ENCODE peak calls at places on chromosome 18, in four cellular contexts. U is A549, M is K562, W is HepG2. Y is an unnamed sample.

GRCh38 chr18:681985-682384 is 24.5 kb downstream of the TYMS start:
- DNase-seq in U (no peak), M (no peak), W (no peak), Y (no peak)

GRCh38 chr18:12468458-12468857 is 60.7 kb downstream of the PRELID3A start:
- DNase-seq in U (no peak), M (no peak), W (no peak), Y (no peak)

GRCh38 chr18:12248926-12249720 is 5.0 kb upstream of the CIDEA start:
- DNase-seq in U (no peak), M (no peak), W (no peak), Y (no peak)

GRCh38 chr18:45166341-45167108 is 448.8 kb upstream of the SLC14A2 start:
- DNase-seq in U (peak; percentile 5), M (no peak), W (no peak), Y (no peak)

GRCh38 chr18:42412281-42412680 is 457.2 kb downstream of the PIK3C3 start:
- DNase-seq in U (no peak), M (no peak), W (no peak), Y (no peak)

GRCh38 chr18:12327510-12328178 is 19.6 kb downstream of the TUBB6 start:
- DNase-seq in U (peak; percentile 77), M (peak; percentile 69), W (peak; percentile 69), Y (peak; percentile 94)

GRCh38 chr18:11984091-11984490 is 2.8 kb downstream of the IMPA2 start:
- DNase-seq in U (no peak), M (no peak), W (no peak), Y (no peak)

GRCh38 chr18:49447810-49448745 is 12.4 kb downstream of the DYM start:
- DNase-seq in U (peak; percentile 12), M (peak; percentile 11), W (peak; percentile 76), Y (peak; percentile 51)

GRCh38 chr18:332007-332406 is 64.2 kb upstream of the THOC1 start:
- DNase-seq in U (no peak), M (no peak), W (no peak), Y (no peak)

GRCh38 chr18:46754188-46754587 is 2.7 kb downstream of the ST8SIA5 start:
- DNase-seq in U (no peak), M (no peak), W (no peak), Y (no peak)

GRCh38 chr18:7683753-7684152 is 116.6 kb downstream of the PTPRM start:
- DNase-seq in U (no peak), M (no peak), W (no peak), Y (peak; percentile 54)

GRCh38 chr18:10453261-10453884 is 1.1 kb upstream of the APCDD1 start:
- DNase-seq in U (no peak), M (no peak), W (no peak), Y (no peak)

GRCh38 chr18:48680871-48681270 is 142.0 kb downstream of the CTIF start:
- DNase-seq in U (no peak), M (no peak), W (no peak), Y (no peak)

GRCh38 chr18:45243347-45244095 is 371.8 kb upstream of the SLC14A2 start:
- DNase-seq in U (no peak), M (no peak), W (no peak), Y (no peak)

GRCh38 chr18:13011719-13012118 is 20.6 kb downstream of the CEP192 start:
- DNase-seq in U (no peak), M (no peak), W (no peak), Y (no peak)

GRCh38 chr18:12307251-12307736 is 747 bp upstream of the TUBB6 start:
- DNase-seq in U (no peak), M (no peak), W (no peak), Y (peak; percentile 55)

GRCh38 chr18:73688851-73689659 is 458.6 kb downstream of the FBXO15 start:
- DNase-seq in U (no peak), M (no peak), W (no peak), Y (no peak)

GRCh38 chr18:47254341-47254939 is 3.0 kb upstream of the SKOR2 start:
- DNase-seq in U (no peak), M (peak; percentile 16), W (peak; percentile 18), Y (peak; percentile 94)

GRCh38 chr18:5628512-5629255 is 84.9 kb upstream of the EPB41L3 start:
- DNase-seq in U (no peak), M (no peak), W (no peak), Y (peak; percentile 64)

GRCh38 chr18:72460210-72460680 is 83.9 kb downstream of the CBLN2 start:
- DNase-seq in U (no peak), M (no peak), W (no peak), Y (no peak)

GRCh38 chr18:13261658-13262357 is 43.2 kb downstream of the LDLRAD4 start:
- DNase-seq in U (no peak), M (no peak), W (no peak), Y (no peak)

GRCh38 chr18:68275616-68276015 is 439.3 kb downstream of the TMX3 start:
- DNase-seq in U (no peak), M (no peak), W (no peak), Y (no peak)

GRCh38 chr18:8982416-8983183 is 119.9 kb upstream of the NDUFV2 start:
- DNase-seq in U (peak; percentile 44), M (peak; percentile 40), W (peak; percentile 60), Y (peak; percentile 39)

GRCh38 chr18:13453714-13454113 is 235.2 kb downstream of the LDLRAD4 start:
- DNase-seq in U (no peak), M (no peak), W (no peak), Y (no peak)

GRCh38 chr18:61093967-61094366 is 239.3 kb upstream of the CDH20 start:
- DNase-seq in U (no peak), M (no peak), W (no peak), Y (no peak)

GRCh38 chr18:69963196-69963595 is 15.5 kb upstream of the CD226 start:
- DNase-seq in U (no peak), M (no peak), W (no peak), Y (no peak)

GRCh38 chr18:12492907-12493306 is 85.2 kb downstream of the PRELID3A start:
- DNase-seq in U (no peak), M (no peak), W (no peak), Y (no peak)

GRCh38 chr18:56615738-56616520 is 22.5 kb downstream of the TXNL1 start:
- DNase-seq in U (no peak), M (no peak), W (no peak), Y (no peak)

GRCh38 chr18:13303761-13304364 is 85.3 kb downstream of the LDLRAD4 start:
- DNase-seq in U (no peak), M (no peak), W (no peak), Y (no peak)

GRCh38 chr18:22579271-22579670 is 161.6 kb upstream of the CTAGE1 start:
- DNase-seq in U (no peak), M (no peak), W (no peak), Y (no peak)
- TF ChIP-seq HMGXB4 in U (no peak), M (no peak), W (no peak), Y (no peak)

GRCh38 chr18:36441426-36441870 is 143.9 kb downstream of the FHOD3 start:
- DNase-seq in U (no peak), M (no peak), W (no peak), Y (no peak)
- TF ChIP-seq ESRRA in U (no peak), M (no peak), W (no peak), Y (no peak)

DNA sequence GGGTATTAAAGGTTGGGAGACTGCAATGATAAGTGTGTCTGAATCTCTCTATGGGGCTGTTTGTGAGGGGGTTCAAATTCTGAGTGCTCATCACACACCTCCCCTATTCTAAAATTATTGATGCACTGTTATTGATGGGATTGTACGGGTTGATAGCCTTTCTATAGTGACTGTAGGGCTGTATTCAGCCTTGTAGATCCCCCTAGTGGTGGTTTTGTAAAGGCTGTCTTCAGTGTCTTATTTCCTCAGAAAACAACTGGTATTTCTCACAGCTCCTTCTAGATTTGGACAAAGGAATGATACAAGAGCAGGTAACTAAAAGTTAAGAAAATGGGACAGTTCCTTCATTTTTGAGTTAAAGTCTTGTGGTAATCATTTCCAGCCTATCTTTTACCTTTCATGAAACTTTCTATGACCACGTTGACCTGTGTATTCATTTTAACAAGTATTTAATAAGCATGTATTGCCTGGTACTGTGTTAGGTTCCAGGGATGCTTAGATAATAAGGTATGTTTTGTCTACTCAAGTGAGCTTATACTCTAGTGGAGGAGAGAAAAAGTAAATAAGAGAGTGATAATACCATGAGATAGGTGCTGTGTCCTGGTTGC is 21.2 kb downstream of the SMAD4 start:
- DNase-seq in U (peak; percentile 4), M (peak; percentile 20), W (peak; percentile 33), Y (no peak)
- TF ChIP-seq HMGXB4 in U (no peak), M (no peak), W (no peak), Y (no peak)

GRCh38 chr18:32092422-32093105 is 890 bp downstream of the RNF138 start:
- DNase-seq in U (peak; percentile 79), M (peak; percentile 98), W (peak; percentile 89), Y (peak; percentile 99)
- TF ChIP-seq ESRRA in U (no peak), M (no peak), W (no peak), Y (no peak)

GRCh38 chr18:31825772-31826171 is 65.1 kb upstream of the SLC25A52 start:
- DNase-seq in U (no peak), M (no peak), W (no peak), Y (peak; percentile 81)
- TF ChIP-seq HMGXB4 in U (no peak), M (no peak), W (no peak), Y (no peak)

DNA sequence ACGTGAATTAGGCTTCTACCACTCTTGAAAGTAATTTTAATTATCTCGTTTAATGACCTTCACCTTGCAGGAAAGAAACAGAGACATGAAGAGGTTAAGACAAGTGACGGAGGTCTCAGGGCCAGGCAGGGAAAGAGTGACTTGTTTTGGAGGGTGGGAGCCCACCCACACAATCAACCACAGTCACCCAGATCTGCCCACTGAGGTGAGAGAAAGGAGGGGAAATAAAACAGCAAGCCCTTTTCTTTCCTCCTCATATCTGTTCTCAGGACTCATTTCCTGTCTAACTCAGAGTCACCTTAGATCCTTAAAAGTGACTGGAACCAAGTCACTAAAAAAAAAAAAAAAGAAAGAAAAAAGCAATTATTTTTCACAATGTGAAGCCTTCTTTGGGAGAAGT is 26.8 kb downstream of the ATP8B1 start:
- DNase-seq in U (no peak), M (no peak), W (no peak), Y (no peak)
- TF ChIP-seq ESRRA in U (no peak), M (no peak), W (no peak), Y (no peak)

GRCh38 chr18:79517322-79517721 is 121.6 kb downstream of the NFATC1 start:
- DNase-seq in U (no peak), M (no peak), W (no peak), Y (no peak)
- TF ChIP-seq HMGXB4 in U (no peak), M (no peak), W (no peak), Y (no peak)

GRCh38 chr18:3086865-3087264 is 73.9 kb upstream of the LPIN2 start:
- DNase-seq in U (no peak), M (no peak), W (no peak), Y (no peak)
- TF ChIP-seq ESRRA in U (no peak), M (no peak), W (no peak), Y (no peak)

GRCh38 chr18:76498064-76498463 is 3.0 kb upstream of the ZNF516 start:
- DNase-seq in U (no peak), M (no peak), W (no peak), Y (no peak)

GRCh38 chr18:76494541-76495403 is at the start of gene ZNF516:
- DNase-seq in U (peak; percentile 11), M (no peak), W (peak; percentile 25), Y (peak; percentile 53)

GRCh38 chr18:76495435-76496199 is 575 bp upstream of the ZNF516 start:
- DNase-seq in U (peak; percentile 7), M (no peak), W (peak; percentile 65), Y (peak; percentile 66)

GRCh38 chr18:76494181-76494540 is 881 bp downstream of the ZNF516 start:
- DNase-seq in U (peak; percentile 21), M (no peak), W (peak; percentile 18), Y (peak; percentile 42)

GRCh38 chr18:76496200-76496890 is 1.3 kb upstream of the ZNF516 start:
- DNase-seq in U (no peak), M (peak; percentile 16), W (peak; percentile 22), Y (peak; percentile 72)
- TF ChIP-seq HMGXB4 in U (no peak), M (no peak), W (no peak), Y (no peak)

Y was measured in WTC11.